ENCODE peak calls at places on chromosomes 6 and 20, in four cellular contexts. One of them, this sample, is unnamed.

GRCh38 chr6:28424163-28424562 is 19.1 kb downstream of the ZSCAN23 start:
- DNase-seq in psoas muscle: no peak
- DNase-seq in foreskin fibroblast: no peak
- DNase-seq in Panc1: no peak
- DNase-seq in this sample: no peak

GRCh38 chr20:59175861-59176260 is 12.2 kb downstream of the ZNF831 start:
- DNase-seq in psoas muscle: no peak
- DNase-seq in foreskin fibroblast: no peak
- DNase-seq in Panc1: no peak
- DNase-seq in this sample: no peak

GRCh38 chr6:6740595-6740994 is 152.1 kb downstream of the LY86 start:
- DNase-seq in psoas muscle: no peak
- DNase-seq in foreskin fibroblast: no peak
- DNase-seq in Panc1: no peak
- DNase-seq in this sample: no peak

GRCh38 chr6:70371454-70372105 is 41.7 kb upstream of the FAM135A start:
- DNase-seq in psoas muscle: no peak
- DNase-seq in foreskin fibroblast: peak
- DNase-seq in Panc1: peak
- DNase-seq in this sample: peak

GRCh38 chr20:51591871-51592270 is 49.4 kb upstream of the NFATC2 start:
- DNase-seq in psoas muscle: no peak
- DNase-seq in foreskin fibroblast: no peak
- DNase-seq in Panc1: no peak
- DNase-seq in this sample: no peak

GRCh38 chr20:41571006-41571405 is 47.2 kb downstream of the CHD6 start:
- DNase-seq in psoas muscle: no peak
- DNase-seq in foreskin fibroblast: no peak
- DNase-seq in Panc1: no peak
- DNase-seq in this sample: no peak

GRCh38 chr6:15518878-15519277 is 143.9 kb downstream of the DTNBP1 start:
- DNase-seq in psoas muscle: no peak
- DNase-seq in foreskin fibroblast: no peak
- DNase-seq in Panc1: no peak
- DNase-seq in this sample: no peak

GRCh38 chr6:95636552-95637376 is 59.4 kb downstream of the MANEA start:
- DNase-seq in psoas muscle: no peak
- DNase-seq in foreskin fibroblast: no peak
- DNase-seq in Panc1: no peak
- DNase-seq in this sample: no peak

GRCh38 chr20:50915424-50915823 is 15.8 kb downstream of the ADNP start:
- DNase-seq in psoas muscle: no peak
- DNase-seq in foreskin fibroblast: peak
- DNase-seq in Panc1: no peak
- DNase-seq in this sample: no peak

DNA sequence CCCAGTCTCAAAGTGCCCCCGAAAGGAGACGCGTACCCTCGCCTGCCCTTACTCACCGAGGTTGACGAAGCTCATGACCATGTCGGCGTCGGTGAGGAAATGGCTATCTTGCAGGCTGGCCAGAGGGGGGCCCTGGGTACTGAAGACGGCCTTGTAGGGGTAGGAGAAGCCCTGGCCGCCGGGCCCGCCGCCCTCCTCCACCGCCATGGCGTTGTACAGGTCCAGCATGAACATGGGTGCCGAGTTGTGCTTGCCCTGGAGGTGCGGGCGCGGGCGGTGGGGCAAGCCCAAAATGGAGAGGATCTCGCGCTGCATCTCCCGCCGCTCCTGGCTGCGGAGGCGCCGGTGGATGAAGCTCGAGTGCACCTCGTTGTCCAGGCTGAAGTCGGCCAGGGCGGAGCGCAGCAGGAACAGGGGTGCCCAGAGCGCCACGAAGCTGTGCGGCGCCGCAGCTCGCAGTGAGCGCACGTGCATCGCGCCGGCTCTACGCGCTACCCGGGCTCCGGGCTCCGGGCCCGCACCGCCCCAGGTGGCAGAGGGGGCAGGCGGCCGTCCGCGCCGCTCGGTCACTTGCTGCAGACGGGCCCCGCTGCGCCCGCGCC is 691 bp downstream of the BMP7 start:
- DNase-seq in psoas muscle: no peak
- DNase-seq in foreskin fibroblast: no peak
- DNase-seq in Panc1: no peak
- DNase-seq in this sample: no peak
- H3K4me3 ChIP-seq in psoas muscle: peak
- H3K4me3 ChIP-seq in foreskin fibroblast: no peak
- H3K4me3 ChIP-seq in Panc1: peak
- H3K4me3 ChIP-seq in this sample: no peak

GRCh38 chr6:13711384-13711725 is 280 bp downstream of the RANBP9 start:
- DNase-seq in psoas muscle: no peak
- DNase-seq in foreskin fibroblast: no peak
- DNase-seq in Panc1: no peak
- DNase-seq in this sample: no peak
- TF ChIP-seq CTCF in psoas muscle: peak
- TF ChIP-seq CTCF in foreskin fibroblast: no peak
- TF ChIP-seq CTCF in Panc1: peak
- TF ChIP-seq CTCF in this sample: no peak

GRCh38 chr6:149451361-149452061 is 33.3 kb downstream of the ZC3H12D start:
- DNase-seq in psoas muscle: peak
- DNase-seq in foreskin fibroblast: no peak
- DNase-seq in Panc1: no peak
- DNase-seq in this sample: no peak
- H3K4me3 ChIP-seq in psoas muscle: peak
- H3K4me3 ChIP-seq in foreskin fibroblast: no peak
- H3K4me3 ChIP-seq in Panc1: peak
- H3K4me3 ChIP-seq in this sample: peak

DNA sequence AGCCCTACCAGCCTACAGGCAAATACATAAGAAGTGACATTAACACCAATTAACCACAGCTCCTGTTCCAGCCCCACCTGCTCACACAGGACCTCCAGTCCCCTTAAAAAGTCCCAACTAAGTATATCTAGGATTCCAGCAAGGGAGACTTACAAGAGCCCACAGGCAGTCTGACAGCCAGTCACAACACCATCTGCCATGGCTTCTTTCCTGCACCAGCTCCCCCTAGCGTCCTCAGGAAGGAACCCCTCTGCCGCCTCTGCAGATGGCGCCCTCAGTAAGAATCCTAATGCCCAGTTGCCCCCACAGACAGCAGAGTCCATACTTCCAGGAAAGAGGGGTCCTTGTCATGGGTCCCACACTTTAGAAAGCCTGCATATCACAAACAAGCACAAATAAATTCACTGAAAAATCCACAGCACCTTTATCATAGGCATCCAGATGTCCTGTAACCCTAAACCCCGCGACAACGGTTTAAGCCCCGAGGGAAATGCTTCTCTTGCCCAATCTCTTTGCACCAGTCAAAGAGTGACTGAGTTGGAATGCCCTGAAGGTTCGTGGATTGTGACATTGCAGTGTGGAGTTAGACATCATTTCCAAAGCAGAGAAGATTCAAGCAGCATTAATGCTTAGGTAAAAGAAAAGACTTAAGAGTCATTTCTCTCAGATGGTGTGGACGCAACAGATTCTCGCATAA is 121.9 kb downstream of the HIVEP2 start:
- DNase-seq in psoas muscle: peak
- DNase-seq in foreskin fibroblast: no peak
- DNase-seq in Panc1: no peak
- DNase-seq in this sample: no peak
- TF ChIP-seq CTCF in psoas muscle: peak
- TF ChIP-seq CTCF in foreskin fibroblast: no peak
- TF ChIP-seq CTCF in Panc1: peak
- TF ChIP-seq CTCF in this sample: peak

DNA sequence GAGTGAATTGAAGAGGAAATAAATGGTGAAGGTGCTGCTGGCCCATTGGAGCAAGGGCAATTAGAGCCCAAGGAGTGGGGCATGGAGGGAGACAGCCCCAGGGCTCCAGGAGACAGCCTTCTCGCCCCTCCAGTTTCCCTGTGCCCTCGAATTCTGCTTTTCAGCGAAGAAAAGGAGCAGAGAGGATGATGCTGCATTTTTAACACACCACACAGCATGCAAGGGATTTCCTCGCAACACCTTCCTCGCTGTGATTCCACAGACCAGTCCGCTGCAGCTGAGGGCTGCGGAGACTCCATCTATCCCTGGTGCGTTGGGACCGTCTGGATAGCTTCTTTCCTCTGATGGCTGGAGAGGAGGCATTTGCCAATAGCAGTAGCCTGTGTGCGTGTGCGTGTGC is 41.7 kb downstream of the PTCHD4 start:
- DNase-seq in psoas muscle: no peak
- DNase-seq in foreskin fibroblast: peak
- DNase-seq in Panc1: no peak
- DNase-seq in this sample: no peak
- H3K4me3 ChIP-seq in psoas muscle: no peak
- H3K4me3 ChIP-seq in foreskin fibroblast: peak
- H3K4me3 ChIP-seq in Panc1: no peak
- H3K4me3 ChIP-seq in this sample: no peak

GRCh38 chr6:149861603-149862423 is 2.3 kb downstream of the LRP11 start:
- DNase-seq in psoas muscle: no peak
- DNase-seq in foreskin fibroblast: no peak
- DNase-seq in Panc1: no peak
- DNase-seq in this sample: no peak

GRCh38 chr6:149860513-149860833 is 3.7 kb downstream of the LRP11 start:
- DNase-seq in psoas muscle: no peak
- DNase-seq in foreskin fibroblast: no peak
- DNase-seq in Panc1: no peak
- DNase-seq in this sample: no peak

GRCh38 chr6:149859938-149860337 is 4.2 kb downstream of the LRP11 start:
- DNase-seq in psoas muscle: no peak
- DNase-seq in foreskin fibroblast: no peak
- DNase-seq in Panc1: no peak
- DNase-seq in this sample: no peak

GRCh38 chr6:149859368-149859767 is 4.8 kb downstream of the LRP11 start:
- DNase-seq in psoas muscle: no peak
- DNase-seq in foreskin fibroblast: no peak
- DNase-seq in Panc1: no peak
- DNase-seq in this sample: no peak

DNA sequence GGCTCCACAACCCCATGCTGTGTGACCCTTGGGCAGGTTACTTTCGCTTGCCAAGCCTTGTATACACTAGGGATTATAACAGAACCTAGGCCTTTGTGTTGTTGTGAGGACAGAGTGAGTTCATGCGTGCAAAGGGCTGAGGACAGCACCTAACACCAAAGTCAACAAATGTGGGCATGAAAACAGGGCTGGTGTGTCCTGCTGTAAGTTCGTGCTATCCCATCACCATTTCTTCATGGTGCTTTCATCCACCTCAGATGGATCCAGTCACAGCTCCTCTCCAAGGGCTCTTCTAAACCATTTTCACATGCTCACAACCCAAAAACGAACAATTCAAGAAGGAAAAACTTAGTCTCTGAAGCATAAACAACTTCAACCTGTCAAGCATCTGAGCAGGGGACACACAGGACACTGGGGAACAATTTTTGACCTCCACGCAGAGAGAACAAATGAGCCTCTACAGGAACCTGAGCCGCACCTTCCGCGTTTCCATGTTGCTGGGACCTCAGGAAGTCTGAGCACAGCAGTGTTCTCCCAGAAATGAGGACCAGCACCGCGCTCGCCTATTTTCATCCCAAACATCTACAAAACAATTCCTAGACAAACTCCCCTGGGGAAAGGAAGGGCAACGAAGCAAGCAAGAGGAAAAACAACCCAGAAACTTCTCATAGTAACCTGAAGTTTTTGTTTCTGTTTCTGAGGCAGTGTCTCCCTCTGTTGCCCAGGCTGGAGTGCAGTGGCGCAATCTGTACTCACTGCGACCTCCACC is 3.1 kb downstream of the LRP11 start:
- DNase-seq in psoas muscle: no peak
- DNase-seq in foreskin fibroblast: no peak
- DNase-seq in Panc1: no peak
- DNase-seq in this sample: no peak
- TF ChIP-seq CTCF in psoas muscle: no peak
- TF ChIP-seq CTCF in foreskin fibroblast: no peak
- TF ChIP-seq CTCF in Panc1: peak
- TF ChIP-seq CTCF in this sample: peak

GRCh38 chr6:27127874-27128795 is 119.4 kb upstream of the PRSS16 start:
- DNase-seq in psoas muscle: no peak
- DNase-seq in foreskin fibroblast: no peak
- DNase-seq in Panc1: no peak
- DNase-seq in this sample: no peak
- H3K4me3 ChIP-seq in psoas muscle: no peak
- H3K4me3 ChIP-seq in foreskin fibroblast: no peak
- H3K4me3 ChIP-seq in Panc1: peak
- H3K4me3 ChIP-seq in this sample: no peak